ENCODE peak calls at places on chromosomes 7 and 10, in eight cellular contexts. One of them, this sample, is unnamed. For H3K4me1, the result is how much of the 10 kb centered on the place peaks cover.

GRCh38 chr10:52877453-52877852 is 104.9 kb upstream of the MBL2 start:
- DNase-seq in Panc1: no peak
- DNase-seq in GM12878: no peak
- DNase-seq in CD8-positive, alpha-beta T cell: no peak
- DNase-seq in endodermal cell: no peak
- DNase-seq in GM23248: no peak
- DNase-seq in heart right ventricle: no peak
- DNase-seq in A673: no peak
- DNase-seq in this sample: no peak

GRCh38 chr7:81260152-81260551 is 341.3 kb upstream of the SEMA3C start:
- DNase-seq in Panc1: no peak
- DNase-seq in GM12878: no peak
- DNase-seq in CD8-positive, alpha-beta T cell: no peak
- DNase-seq in endodermal cell: no peak
- DNase-seq in GM23248: peak
- DNase-seq in heart right ventricle: no peak
- DNase-seq in A673: no peak
- DNase-seq in this sample: no peak

GRCh38 chr10:118621304-118621942 is 26.0 kb upstream of the PRLHR start:
- DNase-seq in Panc1: no peak
- DNase-seq in GM12878: no peak
- DNase-seq in CD8-positive, alpha-beta T cell: no peak
- DNase-seq in endodermal cell: no peak
- DNase-seq in GM23248: no peak
- DNase-seq in heart right ventricle: no peak
- DNase-seq in A673: no peak
- DNase-seq in this sample: no peak

GRCh38 chr7:98051118-98051744 is 55.4 kb upstream of the LMTK2 start:
- DNase-seq in Panc1: no peak
- DNase-seq in GM12878: no peak
- DNase-seq in CD8-positive, alpha-beta T cell: peak
- DNase-seq in endodermal cell: peak
- DNase-seq in GM23248: no peak
- DNase-seq in heart right ventricle: no peak
- DNase-seq in A673: peak
- DNase-seq in this sample: peak

GRCh38 chr7:156554488-156554887 is 86.1 kb upstream of the RNF32 start:
- DNase-seq in Panc1: no peak
- DNase-seq in GM12878: no peak
- DNase-seq in CD8-positive, alpha-beta T cell: no peak
- DNase-seq in endodermal cell: no peak
- DNase-seq in GM23248: no peak
- DNase-seq in heart right ventricle: no peak
- DNase-seq in A673: no peak
- DNase-seq in this sample: no peak

GRCh38 chr10:20369863-20370736 is 527.0 kb downstream of the NEBL start:
- DNase-seq in Panc1: no peak
- DNase-seq in GM12878: no peak
- DNase-seq in CD8-positive, alpha-beta T cell: no peak
- DNase-seq in endodermal cell: peak
- DNase-seq in GM23248: no peak
- DNase-seq in heart right ventricle: no peak
- DNase-seq in A673: peak
- DNase-seq in this sample: no peak

GRCh38 chr10:70433581-70434280 is 7.8 kb downstream of the NODAL start:
- DNase-seq in Panc1: no peak
- DNase-seq in GM12878: no peak
- DNase-seq in CD8-positive, alpha-beta T cell: no peak
- DNase-seq in endodermal cell: no peak
- DNase-seq in GM23248: peak
- DNase-seq in heart right ventricle: peak
- DNase-seq in A673: no peak
- DNase-seq in this sample: no peak

GRCh38 chr10:110407301-110408170 is 90.2 kb upstream of the DUSP5 start:
- DNase-seq in Panc1: no peak
- DNase-seq in GM12878: no peak
- DNase-seq in CD8-positive, alpha-beta T cell: no peak
- DNase-seq in endodermal cell: no peak
- DNase-seq in GM23248: peak
- DNase-seq in heart right ventricle: no peak
- DNase-seq in A673: no peak
- DNase-seq in this sample: no peak

GRCh38 chr7:25849361-25850184 is 302.4 kb upstream of the NFE2L3 start:
- DNase-seq in Panc1: peak
- DNase-seq in GM12878: no peak
- DNase-seq in CD8-positive, alpha-beta T cell: no peak
- DNase-seq in endodermal cell: no peak
- DNase-seq in GM23248: peak
- DNase-seq in heart right ventricle: no peak
- DNase-seq in A673: no peak
- DNase-seq in this sample: no peak

GRCh38 chr10:87613766-87614165 is 45.9 kb upstream of the PAPSS2 start:
- DNase-seq in Panc1: no peak
- DNase-seq in GM12878: no peak
- DNase-seq in CD8-positive, alpha-beta T cell: no peak
- DNase-seq in endodermal cell: no peak
- DNase-seq in GM23248: no peak
- DNase-seq in heart right ventricle: no peak
- DNase-seq in A673: no peak
- DNase-seq in this sample: no peak

GRCh38 chr10:29857843-29858242 is 201.5 kb downstream of the JCAD start:
- DNase-seq in Panc1: no peak
- DNase-seq in GM12878: no peak
- DNase-seq in CD8-positive, alpha-beta T cell: no peak
- DNase-seq in endodermal cell: no peak
- DNase-seq in GM23248: no peak
- DNase-seq in heart right ventricle: no peak
- DNase-seq in A673: no peak
- DNase-seq in this sample: no peak
- H3K4me1 ChIP-seq in Panc1: under half
- H3K4me1 ChIP-seq in GM12878: under half
- H3K4me1 ChIP-seq in CD8-positive, alpha-beta T cell: under half
- H3K4me1 ChIP-seq in endodermal cell: under half
- H3K4me1 ChIP-seq in GM23248: under half
- H3K4me1 ChIP-seq in heart right ventricle: under half
- H3K4me1 ChIP-seq in A673: under half
- H3K4me1 ChIP-seq in this sample: under half

DNA sequence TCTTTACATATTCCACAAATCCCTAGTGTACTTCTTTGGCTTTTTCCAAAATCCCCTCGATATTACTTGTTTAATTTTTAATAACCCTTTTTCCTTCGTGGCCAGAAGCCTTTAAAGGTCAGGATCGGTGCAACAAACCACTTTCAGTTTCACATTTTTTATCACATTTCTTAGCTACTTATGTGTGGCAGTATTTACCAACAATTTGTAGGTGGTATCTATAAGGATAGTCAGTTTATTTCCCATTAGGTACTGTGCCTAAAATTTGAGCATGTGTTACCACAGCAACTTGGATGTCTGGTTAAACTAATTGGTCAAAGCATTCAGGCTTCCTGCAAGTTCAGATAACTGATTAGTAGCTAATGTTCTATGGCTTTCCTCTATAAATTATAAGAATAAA is 104.9 kb downstream of the CDK14 start:
- DNase-seq in Panc1: no peak
- DNase-seq in GM12878: no peak
- DNase-seq in CD8-positive, alpha-beta T cell: no peak
- DNase-seq in endodermal cell: no peak
- DNase-seq in GM23248: peak
- DNase-seq in heart right ventricle: no peak
- DNase-seq in A673: no peak
- DNase-seq in this sample: no peak
- H3K4me3 ChIP-seq in Panc1: no peak
- H3K4me3 ChIP-seq in GM12878: peak
- H3K4me3 ChIP-seq in CD8-positive, alpha-beta T cell: no peak
- H3K4me3 ChIP-seq in endodermal cell: no peak
- H3K4me3 ChIP-seq in GM23248: peak
- H3K4me3 ChIP-seq in heart right ventricle: peak
- H3K4me3 ChIP-seq in A673: no peak
- H3K4me3 ChIP-seq in this sample: no peak

DNA sequence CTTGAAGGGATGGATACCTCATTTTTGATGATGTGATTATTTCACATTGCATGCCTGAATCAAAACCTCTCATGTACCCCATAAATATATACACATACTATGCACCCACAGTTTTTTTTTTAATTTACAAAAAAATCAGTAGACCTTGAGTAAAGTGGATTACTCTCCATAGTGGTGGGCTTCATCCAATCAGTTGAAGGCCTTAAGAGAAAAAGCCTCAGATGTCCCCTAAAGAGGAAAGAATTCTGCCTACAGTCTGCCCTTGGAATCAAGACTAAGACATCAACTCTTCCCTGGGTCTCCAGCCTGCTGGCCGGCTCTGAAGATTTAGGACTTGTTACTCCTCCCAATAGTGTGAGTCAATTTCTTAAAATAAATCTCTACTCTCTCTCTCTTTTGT is 1.1 kb downstream of the AZGP1 start:
- DNase-seq in Panc1: no peak
- DNase-seq in GM12878: no peak
- DNase-seq in CD8-positive, alpha-beta T cell: no peak
- DNase-seq in endodermal cell: no peak
- DNase-seq in GM23248: no peak
- DNase-seq in heart right ventricle: no peak
- DNase-seq in A673: no peak
- DNase-seq in this sample: no peak
- H3K27ac ChIP-seq in Panc1: no peak
- H3K27ac ChIP-seq in GM12878: no peak
- H3K27ac ChIP-seq in CD8-positive, alpha-beta T cell: no peak
- H3K27ac ChIP-seq in endodermal cell: no peak
- H3K27ac ChIP-seq in GM23248: no peak
- H3K27ac ChIP-seq in heart right ventricle: no peak
- H3K27ac ChIP-seq in A673: no peak
- H3K27ac ChIP-seq in this sample: no peak

DNA sequence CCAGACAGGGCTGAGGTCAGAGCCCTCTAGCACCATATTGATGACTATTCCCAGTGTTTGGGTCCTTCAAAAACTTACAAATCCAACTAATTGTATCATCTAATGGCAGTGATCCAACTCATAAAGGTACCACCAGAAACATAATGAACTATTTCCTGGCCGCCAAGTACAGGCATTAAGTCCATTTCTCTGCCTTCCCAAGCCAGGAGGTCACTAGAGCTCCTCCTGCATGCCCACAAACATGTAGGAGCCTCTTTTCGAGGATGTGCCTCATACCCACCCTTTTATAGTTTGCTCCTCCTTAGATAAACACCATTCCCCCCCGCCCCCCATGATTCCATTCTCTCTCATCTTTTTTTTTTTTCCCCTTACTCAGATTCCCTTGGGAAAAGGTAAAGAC is 91.3 kb downstream of the CHN2 start:
- DNase-seq in Panc1: no peak
- DNase-seq in GM12878: no peak
- DNase-seq in CD8-positive, alpha-beta T cell: no peak
- DNase-seq in endodermal cell: no peak
- DNase-seq in GM23248: no peak
- DNase-seq in heart right ventricle: no peak
- DNase-seq in A673: no peak
- DNase-seq in this sample: no peak
- H3K4me1 ChIP-seq in Panc1: under half
- H3K4me1 ChIP-seq in GM12878: under half
- H3K4me1 ChIP-seq in CD8-positive, alpha-beta T cell: under half
- H3K4me1 ChIP-seq in endodermal cell: under half
- H3K4me1 ChIP-seq in GM23248: under half
- H3K4me1 ChIP-seq in heart right ventricle: half or more
- H3K4me1 ChIP-seq in A673: under half
- H3K4me1 ChIP-seq in this sample: under half

This sample was measured in effector memory CD4-positive, alpha-beta T cell.